ENCODE peak calls at places on chromosomes 11 and 22, in ten cellular contexts. C, A, F, B, O, Q, P, L, Z and J are unnamed samples.

GRCh38 chr22:50627914-50628542 is at the start of gene ARSA:
- DNase-seq in C (peak), A (peak), F (peak), B (peak), O (peak), Q (peak), P (peak), L (peak), Z (peak), J (peak)

GRCh38 chr11:123517559-123518364 is 87.7 kb downstream of the GRAMD1B start:
- DNase-seq in C (no peak), A (no peak), F (no peak), B (no peak), O (no peak), Q (no peak), P (no peak), L (no peak), Z (no peak), J (no peak)

GRCh38 chr11:11065396-11065795 is 207.5 kb upstream of the ZBED5 start:
- DNase-seq in C (no peak), A (no peak), F (no peak), B (no peak), O (no peak), Q (no peak), P (no peak), L (no peak), Z (no peak), J (no peak)

GRCh38 chr11:102874842-102875241 is at the start of gene MMP12:
- DNase-seq in C (no peak), A (no peak), F (no peak), B (no peak), O (no peak), Q (no peak), P (no peak), L (no peak), Z (no peak), J (no peak)

GRCh38 chr11:30392221-30392784 is 69.4 kb downstream of the ARL14EP start:
- DNase-seq in C (no peak), A (no peak), F (peak), B (no peak), O (no peak), Q (no peak), P (no peak), L (no peak), Z (no peak), J (no peak)

GRCh38 chr11:33976351-33977199 is 75.0 kb upstream of the CAPRIN1 start:
- DNase-seq in C (no peak), A (no peak), F (no peak), B (no peak), O (no peak), Q (peak), P (no peak), L (no peak), Z (peak), J (no peak)

GRCh38 chr11:42543844-42544243 is 768.0 kb upstream of the API5 start:
- DNase-seq in C (no peak), A (no peak), F (no peak), B (no peak), O (no peak), Q (no peak), P (no peak), L (no peak), Z (no peak), J (no peak)

GRCh38 chr11:47162426-47162825 is 14.3 kb downstream of the ARFGAP2 start:
- DNase-seq in C (no peak), A (no peak), F (no peak), B (no peak), O (no peak), Q (no peak), P (no peak), L (no peak), Z (no peak), J (no peak)

GRCh38 chr22:19543970-19544708 is 19.9 kb upstream of the CLDN5 start:
- DNase-seq in C (no peak), A (no peak), F (no peak), B (no peak), O (no peak), Q (no peak), P (no peak), L (peak), Z (no peak), J (no peak)

GRCh38 chr22:41181349-41182241 is 23.5 kb upstream of the L3MBTL2 start:
- DNase-seq in C (no peak), A (no peak), F (no peak), B (no peak), O (no peak), Q (peak), P (no peak), L (no peak), Z (peak), J (no peak)

GRCh38 chr22:49334589-49334873 is 493.1 kb downstream of the BRD1 start:
- DNase-seq in C (no peak), A (no peak), F (no peak), B (no peak), O (no peak), Q (no peak), P (no peak), L (no peak), Z (no peak), J (no peak)

GRCh38 chr11:57325735-57326048 is 940 bp upstream of the TNKS1BP1 start:
- DNase-seq in C (no peak), A (no peak), F (peak), B (peak), O (no peak), Q (no peak), P (no peak), L (peak), Z (no peak), J (no peak)

GRCh38 chr11:71304045-71304444 is 51.7 kb upstream of the SHANK2 start:
- DNase-seq in C (no peak), A (no peak), F (no peak), B (no peak), O (no peak), Q (no peak), P (no peak), L (no peak), Z (no peak), J (no peak)

GRCh38 chr22:24938741-24939341 is 7.7 kb downstream of the LHFPL7 start:
- DNase-seq in C (peak), A (no peak), F (no peak), B (peak), O (peak), Q (peak), P (no peak), L (peak), Z (peak), J (peak)

GRCh38 chr22:41075946-41076345 is 16.4 kb upstream of the EP300 start:
- DNase-seq in C (no peak), A (no peak), F (no peak), B (no peak), O (no peak), Q (no peak), P (no peak), L (no peak), Z (no peak), J (no peak)

GRCh38 chr22:41525450-41526225 is 18.6 kb downstream of the POLR3H start:
- DNase-seq in C (no peak), A (no peak), F (no peak), B (no peak), O (no peak), Q (no peak), P (no peak), L (no peak), Z (no peak), J (no peak)

GRCh38 chr11:71446942-71447688 is 1.1 kb downstream of the DHCR7 start:
- DNase-seq in C (peak), A (peak), F (no peak), B (peak), O (peak), Q (peak), P (no peak), L (peak), Z (peak), J (peak)

GRCh38 chr11:19934828-19935259 is 222.2 kb downstream of the NAV2 start:
- DNase-seq in C (peak), A (no peak), F (no peak), B (no peak), O (no peak), Q (peak), P (no peak), L (no peak), Z (peak), J (no peak)

GRCh38 chr11:108431997-108432396 is 35.3 kb downstream of the C11orf65 start:
- DNase-seq in C (no peak), A (no peak), F (no peak), B (no peak), O (no peak), Q (no peak), P (no peak), L (no peak), Z (no peak), J (no peak)

GRCh38 chr11:93908689-93909088 is 58.3 kb upstream of the VSTM5 start:
- DNase-seq in C (no peak), A (peak), F (no peak), B (peak), O (no peak), Q (peak), P (no peak), L (no peak), Z (peak), J (peak)

GRCh38 chr11:17743808-17744119 is 9.2 kb downstream of the KCNC1 start:
- DNase-seq in C (no peak), A (peak), F (no peak), B (no peak), O (no peak), Q (peak), P (peak), L (no peak), Z (peak), J (no peak)

GRCh38 chr11:112451250-112451649 is 190.6 kb upstream of the PLET1 start:
- DNase-seq in C (no peak), A (no peak), F (no peak), B (no peak), O (no peak), Q (no peak), P (no peak), L (no peak), Z (no peak), J (no peak)

GRCh38 chr11:78022397-78023396 is at the start of gene KCTD14:
- DNase-seq in C (peak), A (no peak), F (no peak), B (no peak), O (peak), Q (no peak), P (no peak), L (peak), Z (no peak), J (no peak)

GRCh38 chr11:4191031-4191571 is 96.5 kb downstream of the RRM1 start:
- DNase-seq in C (no peak), A (no peak), F (peak), B (no peak), O (no peak), Q (no peak), P (no peak), L (no peak), Z (no peak), J (no peak)

GRCh38 chr11:47409440-47410403 is 1.3 kb downstream of the SLC39A13 start:
- DNase-seq in C (no peak), A (no peak), F (no peak), B (no peak), O (peak), Q (no peak), P (peak), L (no peak), Z (no peak), J (no peak)

GRCh38 chr22:27686534-27686933 is 115.0 kb downstream of the MN1 start:
- DNase-seq in C (no peak), A (peak), F (peak), B (peak), O (no peak), Q (peak), P (no peak), L (peak), Z (peak), J (no peak)

GRCh38 chr11:103633037-103633788 is 403.2 kb upstream of the DDI1 start:
- DNase-seq in C (no peak), A (no peak), F (no peak), B (no peak), O (no peak), Q (peak), P (no peak), L (no peak), Z (peak), J (peak)

GRCh38 chr11:27861706-27862430 is 161.6 kb upstream of the BDNF start:
- DNase-seq in C (no peak), A (peak), F (no peak), B (peak), O (no peak), Q (peak), P (no peak), L (no peak), Z (peak), J (peak)

GRCh38 chr11:61690706-61691377 is 10.7 kb downstream of the DAGLA start:
- DNase-seq in C (no peak), A (no peak), F (no peak), B (no peak), O (no peak), Q (no peak), P (no peak), L (peak), Z (no peak), J (no peak)

GRCh38 chr22:21018314-21018713 is 3.3 kb downstream of the P2RX6 start:
- DNase-seq in C (no peak), A (no peak), F (no peak), B (no peak), O (no peak), Q (no peak), P (no peak), L (no peak), Z (no peak), J (no peak)

GRCh38 chr11:12179521-12179920 is 69.1 kb downstream of the MICAL2 start:
- DNase-seq in C (no peak), A (no peak), F (no peak), B (no peak), O (no peak), Q (no peak), P (no peak), L (no peak), Z (no peak), J (no peak)

GRCh38 chr22:42909363-42910058 is 52.4 kb upstream of the ARFGAP3 start:
- DNase-seq in C (no peak), A (no peak), F (no peak), B (no peak), O (no peak), Q (no peak), P (no peak), L (no peak), Z (no peak), J (no peak)

GRCh38 chr22:37431366-37431765 is 4.1 kb upstream of the ELFN2 start:
- DNase-seq in C (no peak), A (no peak), F (no peak), B (peak), O (no peak), Q (peak), P (no peak), L (no peak), Z (no peak), J (no peak)

GRCh38 chr22:31211862-31212730 is at the start of gene LIMK2:
- DNase-seq in C (peak), A (peak), F (peak), B (peak), O (peak), Q (peak), P (peak), L (peak), Z (peak), J (peak)

GRCh38 chr11:99325807-99326206 is 305.1 kb downstream of the CNTN5 start:
- DNase-seq in C (no peak), A (peak), F (no peak), B (peak), O (no peak), Q (peak), P (no peak), L (no peak), Z (peak), J (peak)

GRCh38 chr11:8720376-8720775 is 37.8 kb downstream of the RPL27A start:
- DNase-seq in C (no peak), A (no peak), F (no peak), B (no peak), O (no peak), Q (peak), P (no peak), L (no peak), Z (no peak), J (no peak)

DNA sequence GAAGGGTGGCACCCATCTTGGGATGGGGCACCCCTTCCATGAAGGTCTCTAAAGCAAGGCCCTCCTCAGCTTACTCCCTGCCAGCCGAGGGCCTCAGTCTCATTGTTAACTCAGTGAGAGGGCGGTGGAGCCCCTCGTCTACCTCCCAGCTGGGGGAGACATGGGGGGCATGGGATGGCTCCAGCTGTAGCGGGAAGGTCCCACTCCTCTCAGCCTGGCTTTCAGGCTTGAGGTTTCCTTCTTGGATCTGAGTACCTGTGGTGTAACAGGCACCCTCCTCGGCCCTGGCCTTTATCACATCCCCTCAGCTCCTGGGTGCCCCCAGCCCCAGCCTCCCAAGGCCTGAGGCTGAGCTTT is 2.0 kb downstream of the MIF start:
- DNase-seq in C (no peak), A (no peak), F (no peak), B (no peak), O (no peak), Q (no peak), P (no peak), L (no peak), Z (no peak), J (no peak)
- H3K4me3 ChIP-seq in C (no peak), A (no peak), F (no peak), B (peak), O (peak), Q (no peak), P (no peak), L (no peak), Z (no peak), J (no peak)

DNA sequence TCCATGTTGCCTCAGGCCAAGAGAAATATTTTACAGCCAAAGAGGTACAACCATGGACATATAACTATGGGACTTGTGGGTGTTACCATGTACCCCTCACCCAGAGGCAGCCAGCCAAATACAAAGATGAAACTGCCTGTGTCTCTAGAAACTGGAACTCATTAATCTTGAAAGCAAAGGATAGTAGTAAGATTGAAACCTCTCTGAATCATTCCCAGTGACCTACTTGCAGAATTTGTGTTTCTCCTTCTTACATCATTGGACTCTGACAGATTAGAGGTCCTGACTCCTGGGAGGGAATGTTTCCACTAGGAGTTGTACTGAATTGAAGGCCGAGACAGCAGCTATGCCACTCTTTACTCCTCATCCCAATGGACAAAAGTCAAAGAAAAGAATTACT is 257.4 kb upstream of the UBASH3B start:
- DNase-seq in C (no peak), A (no peak), F (no peak), B (no peak), O (no peak), Q (peak), P (no peak), L (no peak), Z (peak), J (no peak)
- TF ChIP-seq CTCF in C (no peak), A (no peak), F (no peak), B (no peak), O (no peak), Q (no peak), P (no peak), L (no peak), Z (no peak), J (no peak)

GRCh38 chr11:2702771-2703486 is 3.1 kb upstream of the KCNQ1OT1 start:
- DNase-seq in C (no peak), A (no peak), F (no peak), B (no peak), O (no peak), Q (no peak), P (peak), L (no peak), Z (no peak), J (no peak)
- H3K4me3 ChIP-seq in C (no peak), A (no peak), F (no peak), B (no peak), O (no peak), Q (no peak), P (no peak), L (no peak), Z (no peak), J (no peak)

GRCh38 chr11:110434952-110435779 is 5.4 kb downstream of the FDX1 start:
- DNase-seq in C (no peak), A (no peak), F (no peak), B (peak), O (no peak), Q (no peak), P (no peak), L (peak), Z (no peak), J (no peak)
- TF ChIP-seq CTCF in C (no peak), A (no peak), F (no peak), B (peak), O (peak), Q (peak), P (peak), L (peak), Z (peak), J (peak)

DNA sequence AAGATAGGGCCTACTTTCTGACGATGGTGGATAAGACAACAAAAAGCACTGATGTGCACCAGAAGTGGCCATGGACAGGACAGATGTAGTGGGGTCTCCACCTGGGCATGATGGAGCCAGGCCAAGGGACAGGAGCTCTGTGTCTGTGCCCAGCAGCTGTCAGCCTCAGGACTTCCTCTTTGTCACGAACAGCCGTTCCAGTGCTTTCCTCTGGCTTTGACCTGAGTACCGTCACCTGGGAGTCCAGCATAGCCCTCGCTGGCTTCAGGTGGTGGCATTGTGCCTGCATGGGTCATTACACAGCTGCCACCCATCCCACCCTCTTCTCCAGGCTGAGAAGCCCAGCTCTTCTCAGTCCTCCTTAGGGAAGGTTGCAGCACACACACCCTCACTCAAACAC is 137.8 kb downstream of the GRIK4 start:
- DNase-seq in C (no peak), A (no peak), F (no peak), B (no peak), O (no peak), Q (no peak), P (no peak), L (no peak), Z (no peak), J (no peak)
- H3K4me3 ChIP-seq in C (no peak), A (no peak), F (no peak), B (no peak), O (no peak), Q (no peak), P (no peak), L (no peak), Z (no peak), J (no peak)

GRCh38 chr22:35618427-35619223 is 1.5 kb upstream of the MB start:
- DNase-seq in C (no peak), A (no peak), F (no peak), B (no peak), O (no peak), Q (no peak), P (no peak), L (no peak), Z (no peak), J (no peak)

GRCh38 chr22:35620624-35621245 is 3.6 kb upstream of the MB start:
- DNase-seq in C (no peak), A (no peak), F (peak), B (peak), O (peak), Q (peak), P (no peak), L (no peak), Z (peak), J (no peak)

GRCh38 chr22:35621446-35621845 is 4.3 kb upstream of the MB start:
- DNase-seq in C (no peak), A (no peak), F (no peak), B (no peak), O (no peak), Q (no peak), P (no peak), L (no peak), Z (peak), J (no peak)

GRCh38 chr22:35617137-35617755 is at the start of gene MB:
- DNase-seq in C (no peak), A (no peak), F (peak), B (no peak), O (no peak), Q (no peak), P (no peak), L (no peak), Z (no peak), J (no peak)

GRCh38 chr22:35619336-35620094 is 2.4 kb upstream of the MB start:
- DNase-seq in C (no peak), A (no peak), F (no peak), B (no peak), O (no peak), Q (no peak), P (no peak), L (no peak), Z (no peak), J (no peak)
- TF ChIP-seq CTCF in C (no peak), A (no peak), F (no peak), B (no peak), O (no peak), Q (no peak), P (no peak), L (no peak), Z (no peak), J (no peak)